ENCODE peak calls at places on chromosomes 6 and 20, in four cellular contexts. A is WTC11, E is H1, K is HepG2. Y is an unnamed sample.
A peak's percentile ranks its signal among the peaks of the same experiment; 100 is the strongest.

GRCh38 chr6:33416386-33417126 is 1.4 kb downstream of the CUTA start:
- DNase-seq in A (no peak), E (no peak), K (no peak), Y (no peak)

GRCh38 chr6:168095171-168095691 is 16.2 kb upstream of the FRMD1 start:
- DNase-seq in A (no peak), E (no peak), K (no peak), Y (no peak)

GRCh38 chr6:10759312-10759839 is 11.8 kb downstream of the TMEM14B start:
- DNase-seq in A (no peak), E (no peak), K (peak; percentile 88), Y (peak; percentile 84)

GRCh38 chr6:56953597-56954388 is 1.1 kb upstream of the BEND6 start:
- DNase-seq in A (no peak), E (peak; percentile 9), K (no peak), Y (peak; percentile 66)

GRCh38 chr6:14693301-14694192 is 552.3 kb upstream of the JARID2 start:
- DNase-seq in A (no peak), E (no peak), K (no peak), Y (peak; percentile 42)

GRCh38 chr6:26455357-26455970 is 2.3 kb upstream of the BTN2A1 start:
- DNase-seq in A (no peak), E (no peak), K (no peak), Y (no peak)

GRCh38 chr6:27630727-27631613 is 158.1 kb upstream of the ZNF184 start:
- DNase-seq in A (peak; percentile 89), E (peak; percentile 82), K (peak; percentile 74), Y (peak; percentile 92)

GRCh38 chr6:35148167-35148741 is 7.1 kb upstream of the TCP11 start:
- DNase-seq in A (peak; percentile 69), E (peak; percentile 70), K (no peak), Y (peak; percentile 98)

GRCh38 chr6:161354956-161355355 is 81.1 kb upstream of the AGPAT4 start:
- DNase-seq in A (no peak), E (no peak), K (no peak), Y (no peak)

GRCh38 chr20:54123587-54124180 is 50.1 kb downstream of the CYP24A1 start:
- DNase-seq in A (peak; percentile 65), E (peak; percentile 79), K (peak; percentile 100), Y (peak; percentile 83)

GRCh38 chr20:11919046-11919445 is 1.4 kb downstream of the BTBD3 start:
- DNase-seq in A (no peak), E (no peak), K (no peak), Y (peak; percentile 22)

DNA sequence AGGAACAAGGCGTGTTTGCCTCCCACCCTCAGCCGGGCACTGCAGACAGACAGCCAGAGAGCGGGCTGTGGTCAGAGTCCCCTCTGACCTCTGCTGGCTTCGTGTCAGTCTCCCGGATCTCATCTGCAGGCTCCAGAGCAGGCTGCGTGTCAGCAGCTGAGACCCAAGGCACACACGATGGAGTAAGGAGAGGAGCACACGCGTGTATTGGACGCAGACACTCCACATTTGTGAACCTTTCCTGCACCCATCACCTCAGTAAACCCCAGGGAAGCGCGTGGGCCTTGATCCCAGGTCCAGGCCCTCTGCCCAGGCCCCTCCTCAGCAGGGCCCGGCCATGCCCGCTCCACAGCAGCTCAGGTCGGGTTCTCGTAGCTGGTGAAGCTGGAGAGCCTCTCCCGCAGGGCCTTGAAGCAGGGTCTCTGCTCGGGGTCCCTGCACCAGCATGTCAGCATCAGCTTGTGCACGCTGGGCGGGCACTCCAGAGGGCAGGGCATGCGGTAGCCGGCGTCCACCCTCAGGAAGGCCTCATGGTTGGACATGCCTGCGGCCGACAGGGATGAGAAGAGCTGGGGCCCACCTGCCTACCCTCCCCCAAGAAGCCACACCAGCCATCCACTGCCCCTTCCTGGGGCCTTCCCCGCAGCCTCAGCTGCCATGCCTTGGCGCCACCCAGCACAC is 7.9 kb downstream of the PTK6 start:
- DNase-seq in A (no peak), E (no peak), K (no peak), Y (no peak)
- TF ChIP-seq CREB1 in A (no peak), E (no peak), K (no peak), Y (no peak)

GRCh38 chr20:34940126-34940525 is 15.5 kb downstream of the GSS start:
- DNase-seq in A (no peak), E (no peak), K (no peak), Y (no peak)
- TF ChIP-seq CREB1 in A (no peak), E (no peak), K (no peak), Y (no peak)

DNA sequence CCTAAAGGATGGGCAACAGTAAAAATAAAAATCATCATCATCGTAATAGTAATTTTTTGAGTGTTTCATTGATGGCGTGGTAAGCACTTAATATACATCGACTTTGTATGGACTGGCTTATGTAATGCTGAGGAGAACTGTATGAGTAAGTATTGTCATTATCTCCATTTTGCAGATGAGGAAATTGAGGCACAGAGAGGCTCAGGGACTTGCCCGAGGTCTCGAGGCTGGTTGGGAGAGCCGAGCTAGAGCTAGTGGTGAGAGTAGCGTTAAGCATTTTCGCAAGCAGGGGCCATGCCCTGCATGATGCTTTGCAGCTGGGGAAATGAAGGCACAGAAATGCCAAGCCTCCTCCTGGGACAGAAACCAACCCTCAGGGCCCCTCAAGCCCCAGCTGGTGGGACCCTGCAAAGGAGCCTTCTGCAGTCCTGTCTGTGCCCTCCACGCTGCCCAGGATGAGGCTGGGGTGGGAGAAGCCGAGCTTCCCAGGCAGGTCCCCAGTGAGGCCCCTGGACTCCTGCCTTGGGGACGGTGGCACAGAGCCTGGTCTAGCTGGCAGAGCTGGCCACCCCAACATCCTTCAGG is 31.1 kb upstream of the STX16 start:
- DNase-seq in A (no peak), E (peak; percentile 50), K (no peak), Y (peak; percentile 56)
- TF ChIP-seq CREB1 in A (peak; percentile 80), E (no peak), K (no peak), Y (no peak)

GRCh38 chr20:37011147-37011546 is 59.6 kb upstream of the SAMHD1 start:
- DNase-seq in A (no peak), E (no peak), K (no peak), Y (no peak)

GRCh38 chr20:37007898-37008649 is 56.6 kb upstream of the SAMHD1 start:
- DNase-seq in A (no peak), E (no peak), K (peak; percentile 40), Y (no peak)
- TF ChIP-seq CREB1 in A (no peak), E (no peak), K (no peak), Y (no peak)

GRCh38 chr6:38974389-38975133 is 74.0 kb upstream of the GLP1R start:
- DNase-seq in A (no peak), E (no peak), K (no peak), Y (no peak)

GRCh38 chr6:38977101-38977500 is 71.5 kb upstream of the GLP1R start:
- DNase-seq in A (peak; percentile 16), E (no peak), K (no peak), Y (peak; percentile 37)

GRCh38 chr6:38973178-38974057 is 75.2 kb upstream of the GLP1R start:
- DNase-seq in A (no peak), E (no peak), K (peak; percentile 72), Y (peak; percentile 77)

GRCh38 chr6:38978139-38978704 is 70.4 kb upstream of the GLP1R start:
- DNase-seq in A (no peak), E (no peak), K (no peak), Y (no peak)

DNA sequence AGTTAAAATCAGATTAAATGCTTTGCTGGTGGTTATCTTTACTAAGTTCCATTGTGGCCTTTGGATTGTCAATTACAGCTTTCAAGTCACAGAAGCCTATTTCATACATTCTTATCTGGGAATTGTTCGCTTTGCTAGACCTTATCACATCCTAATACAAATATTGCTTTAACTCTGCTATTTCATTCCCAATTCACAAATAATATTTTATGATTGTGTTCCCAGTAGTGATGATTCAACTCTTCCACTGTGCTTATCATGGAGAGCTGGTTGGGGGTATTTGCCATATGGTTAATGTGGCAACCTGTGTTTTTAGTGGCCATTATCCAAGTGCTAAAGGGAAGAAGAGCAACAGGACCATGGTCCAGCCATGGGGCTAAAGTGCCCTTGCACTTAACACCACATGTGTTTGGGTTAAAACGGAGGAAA is 72.9 kb upstream of the GLP1R start:
- DNase-seq in A (no peak), E (no peak), K (no peak), Y (no peak)
- TF ChIP-seq CREB1 in A (no peak), E (no peak), K (no peak), Y (no peak)

GRCh38 chr6:18155273-18155863 is at the start of gene KDM1B:
- DNase-seq in A (peak; percentile 99), E (peak; percentile 91), K (peak; percentile 96), Y (peak; percentile 99)

GRCh38 chr6:18151801-18152200 is 3.1 kb downstream of the TPMT start:
- DNase-seq in A (no peak), E (no peak), K (no peak), Y (no peak)

GRCh38 chr6:18154507-18155272 is at the start of gene TPMT:
- DNase-seq in A (no peak), E (no peak), K (no peak), Y (peak; percentile 19)

GRCh38 chr6:18153311-18153703 is 1.6 kb downstream of the TPMT start:
- DNase-seq in A (no peak), E (no peak), K (no peak), Y (no peak)

GRCh38 chr6:18155864-18156396 is 708 bp downstream of the KDM1B start:
- DNase-seq in A (peak; percentile 76), E (peak; percentile 60), K (peak; percentile 85), Y (peak; percentile 95)
- TF ChIP-seq CREB1 in A (no peak), E (no peak), K (no peak), Y (no peak)

GRCh38 chr20:8764289-8764962 is 304.5 kb upstream of the PLCB4 start:
- DNase-seq in A (no peak), E (no peak), K (no peak), Y (no peak)
- TF ChIP-seq CREB1 in A (no peak), E (no peak), K (no peak), Y (no peak)

GRCh38 chr6:5205877-5206840 is 54.6 kb downstream of the LYRM4 start:
- DNase-seq in A (no peak), E (no peak), K (peak; percentile 95), Y (no peak)
- TF ChIP-seq CREB1 in A (no peak), E (no peak), K (peak; percentile 67), Y (no peak)

GRCh38 chr6:40383348-40384115 is 203.6 kb downstream of the LRFN2 start:
- DNase-seq in A (no peak), E (no peak), K (no peak), Y (no peak)
- TF ChIP-seq CREB1 in A (no peak), E (no peak), K (no peak), Y (no peak)

Y was measured in GM23338.